ENCODE peak calls at places on chromosomes 3 and 15, in six cellular contexts. G is body of pancreas, L is cardiac muscle cell, I is left lung, O is tibial nerve, M is PC-3. E is an unnamed sample. For H3K4me1, the result is how much of the 10 kb centered on the place peaks cover.

GRCh38 chr15:69723404-69724097 is 270.9 kb downstream of the RPLP1 start:
- DNase-seq in O (no peak), M (no peak), L (no peak), I (no peak), G (no peak), E (no peak)

GRCh38 chr15:36469567-36469966 is 109.9 kb upstream of the CDIN1 start:
- DNase-seq in M (no peak), I (no peak), O (no peak), L (peak), G (no peak), E (no peak)

GRCh38 chr3:171770689-171771620 is 39.3 kb downstream of the PLD1 start:
- DNase-seq in I (no peak), M (peak), L (peak), O (peak), G (peak), E (no peak)

GRCh38 chr3:64385256-64385655 is 160.0 kb upstream of the PRICKLE2 start:
- DNase-seq in M (no peak), I (no peak), G (no peak), L (no peak), O (no peak), E (no peak)

GRCh38 chr15:98953000-98953776 is 54.4 kb downstream of the PGPEP1L start:
- DNase-seq in M (no peak), O (no peak), I (no peak), L (no peak), G (no peak), E (no peak)

GRCh38 chr3:194104041-194104751 is 31.8 kb upstream of the HES1 start:
- DNase-seq in O (no peak), M (peak), I (no peak), G (no peak), L (no peak), E (no peak)

GRCh38 chr15:52800852-52801747 is 11.0 kb upstream of the ONECUT1 start:
- DNase-seq in O (no peak), I (no peak), M (no peak), G (no peak), L (no peak), E (no peak)

GRCh38 chr3:50342818-50343633 is 2.4 kb upstream of the RASSF1 start:
- DNase-seq in I (peak), L (no peak), O (no peak), G (no peak), M (no peak), E (no peak)

GRCh38 chr3:185758912-185759311 is 65.9 kb downstream of the IGF2BP2 start:
- DNase-seq in G (no peak), O (no peak), L (no peak), I (no peak), M (peak), E (no peak)

GRCh38 chr15:78212008-78212407 is 22.4 kb downstream of the ACSBG1 start:
- DNase-seq in M (peak), O (no peak), G (no peak), I (no peak), L (no peak), E (no peak)

GRCh38 chr3:72143322-72143721 is 358.4 kb upstream of the PROK2 start:
- DNase-seq in G (no peak), O (no peak), M (peak), I (no peak), L (peak), E (no peak)

GRCh38 chr3:170980399-170980798 is 46.1 kb downstream of the SLC2A2 start:
- DNase-seq in G (no peak), M (no peak), L (no peak), O (no peak), I (no peak), E (no peak)

GRCh38 chr3:160444411-160444810 is 5.2 kb downstream of the TRIM59 start:
- DNase-seq in G (no peak), M (peak), L (no peak), I (no peak), O (no peak), E (no peak)

GRCh38 chr3:183493296-183494045 is 62.0 kb downstream of the KLHL6 start:
- DNase-seq in M (no peak), G (no peak), O (no peak), I (no peak), L (no peak), E (no peak)

GRCh38 chr15:99719096-99719541 is 14.1 kb downstream of the LYSMD4 start:
- DNase-seq in L (peak), M (peak), O (no peak), I (no peak), G (no peak), E (no peak)

GRCh38 chr15:85642054-85642692 is 152.6 kb downstream of the KLHL25 start:
- DNase-seq in I (no peak), L (no peak), G (no peak), M (no peak), O (no peak), E (no peak)

GRCh38 chr3:19487386-19487785 is 339.1 kb downstream of the KCNH8 start:
- DNase-seq in O (no peak), G (no peak), M (no peak), I (no peak), L (no peak), E (no peak)

GRCh38 chr3:50226888-50227389 is 9.1 kb upstream of the GNAI2 start:
- DNase-seq in G (no peak), M (peak), O (peak), L (peak), I (peak), E (no peak)

GRCh38 chr3:67044295-67044694 is 46.2 kb downstream of the KBTBD8 start:
- DNase-seq in I (no peak), L (no peak), G (no peak), M (no peak), O (no peak), E (no peak)

GRCh38 chr3:36648241-36649034 is 115.9 kb downstream of the DCLK3 start:
- DNase-seq in I (no peak), O (no peak), G (no peak), L (peak), M (peak), E (no peak)

GRCh38 chr15:32730677-32731654 is 13.2 kb downstream of the GREM1 start:
- DNase-seq in M (peak), O (no peak), L (peak), I (peak), G (peak), E (no peak)

GRCh38 chr15:59632714-59633113 is 21.1 kb downstream of the GCNT3 start:
- DNase-seq in O (no peak), G (no peak), M (peak), L (peak), I (no peak), E (no peak)

GRCh38 chr3:104245241-104245640 is 1121.5 kb upstream of the ALCAM start:
- DNase-seq in L (no peak), G (no peak), M (no peak), I (no peak), O (no peak), E (no peak)

GRCh38 chr15:64095795-64096485 is at the start of gene SNX1:
- DNase-seq in M (peak), G (peak), I (peak), O (peak), L (peak), E (peak)

GRCh38 chr15:64096486-64097431 is 977 bp downstream of the SNX1 start:
- DNase-seq in M (peak), I (no peak), L (peak), O (no peak), G (no peak), E (no peak)

GRCh38 chr15:64093627-64094417 is at the start of gene CIAO2A:
- DNase-seq in L (peak), I (peak), G (peak), M (peak), O (peak), E (peak)

GRCh38 chr15:64092864-64093626 is 593 bp downstream of the CIAO2A start:
- DNase-seq in G (peak), O (no peak), L (peak), I (no peak), M (peak), E (no peak)

DNA sequence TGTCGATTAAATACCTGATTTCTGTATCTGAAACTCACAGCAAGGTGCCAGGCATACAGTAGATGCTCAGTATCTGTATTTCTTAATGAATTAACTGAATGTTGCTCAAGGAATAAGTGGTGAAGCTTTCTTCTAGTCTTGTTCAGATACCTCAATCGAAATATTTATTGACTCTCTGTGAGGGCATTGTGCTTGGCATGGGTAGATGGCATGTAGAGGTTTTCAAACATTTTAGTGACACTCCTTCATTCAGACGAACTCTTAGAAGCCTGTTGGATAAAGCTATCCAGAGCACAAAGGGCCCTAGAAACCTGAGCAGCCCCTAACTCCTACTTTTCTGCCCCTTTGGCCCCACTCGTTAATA is 369 bp upstream of the SNX1 start:
- DNase-seq in L (no peak), G (no peak), I (no peak), O (no peak), M (no peak), E (no peak)
- H3K4me1 ChIP-seq in L (under half), G (half or more), I (under half), O (under half), M (under half), E (half or more)

DNA sequence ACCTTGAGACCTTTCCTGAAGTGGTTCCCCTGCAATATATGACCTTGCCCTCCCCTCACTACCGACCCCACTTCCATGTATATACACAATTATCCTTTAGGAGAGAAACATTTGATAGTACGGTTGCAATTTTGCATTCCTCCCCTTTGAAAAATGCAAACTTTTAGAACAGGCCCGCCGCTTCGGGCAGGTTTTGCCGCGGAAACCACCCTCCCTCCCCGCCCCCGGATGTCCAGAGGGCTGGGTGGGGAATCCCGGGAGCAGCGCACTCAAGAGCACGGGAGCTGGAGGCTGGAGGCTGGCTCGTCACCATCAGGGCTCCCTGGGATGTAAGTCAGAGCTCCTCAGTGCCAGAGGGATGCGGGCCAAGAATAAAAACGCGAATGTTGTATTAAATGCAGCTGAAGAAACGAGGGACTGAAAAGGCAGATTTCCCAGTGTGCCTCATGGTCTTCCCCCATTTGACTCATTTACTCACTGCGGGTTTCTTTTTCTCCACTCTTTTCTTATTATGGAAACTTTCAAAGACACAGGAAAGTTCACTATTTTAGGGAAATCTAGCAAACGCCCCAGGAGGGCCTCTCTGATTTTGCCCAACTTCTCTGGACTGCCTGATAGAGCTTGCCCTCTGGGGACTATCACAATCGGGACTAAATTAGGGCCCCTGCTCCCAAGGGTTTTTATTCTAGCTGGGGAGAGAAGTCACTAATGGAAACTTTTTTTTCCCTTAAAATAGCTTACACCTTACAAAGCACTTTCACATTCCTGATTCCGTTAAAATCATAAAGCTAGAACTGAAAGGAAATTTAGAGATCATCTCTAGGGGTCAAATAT is 2.9 kb upstream of the USP3 start:
- DNase-seq in M (peak), L (peak), I (peak), O (peak), G (peak), E (peak)
- H3K4me3 ChIP-seq in M (peak), L (no peak), I (no peak), O (peak), G (no peak), E (peak)

GRCh38 chr3:173397161-173398110 is at the start of gene NLGN1:
- DNase-seq in O (peak), L (peak), G (peak), M (peak), I (peak), E (peak)
- TF ChIP-seq CTCF in O (no peak), L (peak), G (no peak), M (no peak), I (no peak), E (no peak)

GRCh38 chr3:151877269-151877668 is 3.8 kb downstream of the SUCNR1 start:
- DNase-seq in O (no peak), L (no peak), M (no peak), G (no peak), I (no peak), E (no peak)
- H3K4me1 ChIP-seq in O (under half), L (under half), M (under half), G (under half), I (under half), E (under half)

GRCh38 chr15:40984406-40984805 is 31.1 kb downstream of the CHAC1 start:
- DNase-seq in I (no peak), O (no peak), M (no peak), L (no peak), G (no peak), E (no peak)
- H3K4me3 ChIP-seq in I (no peak), O (no peak), M (no peak), L (no peak), G (no peak), E (no peak)

GRCh38 chr3:139260041-139260486 is 83.8 kb upstream of the MRPS22 start:
- DNase-seq in O (no peak), M (no peak), G (no peak), L (no peak), I (no peak), E (peak)
- TF ChIP-seq CTCF in O (no peak), M (no peak), G (no peak), L (no peak), I (no peak), E (no peak)

GRCh38 chr15:96334705-96335428 is 4.4 kb downstream of the NR2F2 start:
- DNase-seq in M (peak), G (no peak), I (no peak), L (no peak), O (peak), E (no peak)
- H3K4me1 ChIP-seq in M (under half), G (half or more), I (under half), L (under half), O (under half), E (under half)

DNA sequence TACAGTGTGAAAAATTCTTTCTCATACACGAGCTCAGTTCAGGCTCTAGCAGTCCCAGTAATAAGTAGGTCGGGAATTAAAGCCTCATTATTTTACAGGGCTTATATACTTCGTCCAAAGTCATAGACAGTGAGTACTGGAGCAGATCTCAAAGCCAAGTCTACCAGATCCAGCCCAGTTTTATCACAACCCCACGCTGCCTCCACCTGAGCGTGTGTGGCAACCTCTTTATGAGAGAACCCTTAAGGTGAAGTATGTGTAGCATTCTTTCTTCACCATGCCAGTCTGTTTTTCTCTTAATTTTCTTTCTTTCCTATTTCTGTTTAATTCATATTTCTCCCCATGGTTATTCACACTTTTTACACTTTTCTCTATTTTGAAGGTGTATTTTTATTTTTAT is 574.6 kb upstream of the ARPP21 start:
- DNase-seq in O (no peak), I (no peak), L (no peak), G (no peak), M (no peak), E (no peak)
- H3K4me3 ChIP-seq in O (no peak), I (no peak), L (no peak), G (no peak), M (no peak), E (no peak)

GRCh38 chr3:29313074-29313473 is 32.2 kb downstream of the RBMS3 start:
- DNase-seq in O (no peak), I (no peak), G (no peak), L (peak), M (no peak), E (no peak)
- TF ChIP-seq CTCF in O (no peak), I (no peak), G (no peak), L (no peak), M (no peak), E (no peak)

DNA sequence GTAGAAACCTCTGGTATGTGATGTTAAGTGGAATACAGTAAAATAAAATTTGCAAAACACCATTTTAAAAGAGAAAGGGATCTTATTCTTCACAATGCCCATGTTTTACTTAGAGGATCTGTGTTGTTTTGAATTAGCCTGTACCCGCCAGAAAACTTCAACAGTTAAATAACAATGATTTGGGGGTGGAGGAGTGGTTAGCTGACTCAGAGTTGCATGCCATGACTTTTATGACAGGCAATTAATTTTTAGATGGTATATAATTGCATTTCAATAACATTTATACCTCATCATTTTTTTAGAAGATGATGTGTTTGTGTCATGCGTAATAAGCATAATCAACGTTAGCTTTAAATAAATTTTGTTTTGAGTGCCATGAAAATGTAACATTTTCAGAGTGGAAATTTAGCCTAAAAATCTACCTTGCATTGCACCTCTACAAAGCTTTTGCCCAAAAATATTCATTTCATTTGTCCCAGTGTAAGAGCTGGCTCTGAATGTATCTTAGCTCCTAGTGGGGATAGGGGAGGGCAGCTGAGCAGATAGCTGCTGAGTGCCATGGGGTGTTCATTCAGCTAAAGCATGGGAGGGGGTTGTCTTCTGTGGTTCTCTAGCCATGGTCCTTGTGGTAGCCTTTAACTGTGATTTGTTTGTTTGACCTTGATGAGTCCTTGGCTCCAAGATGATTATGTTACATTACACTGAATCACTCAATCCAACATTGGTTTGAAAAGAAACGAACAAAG is 379.8 kb downstream of the LPP start:
- DNase-seq in M (peak), L (no peak), O (no peak), I (no peak), G (no peak), E (no peak)
- H3K4me1 ChIP-seq in M (under half), L (under half), O (under half), I (under half), G (under half), E (under half)